ENCODE peak calls at places on chromosomes 12 and 14, in eight cellular contexts. V is endothelial cell, X is A549, Y is NCI-H1930, Z is MV-4-11, F is MM.1S, D is AG09309, T is NAMALWA. J is an unnamed sample.

GRCh38 chr12:106517314-106517713 is 65.5 kb upstream of the RFX4 start:
- DNase-seq in D (no peak), T (no peak), Z (no peak), Y (no peak), V (no peak), X (no peak), F (no peak), J (no peak)

GRCh38 chr12:130619378-130619970 is 96.6 kb downstream of the RIMBP2 start:
- DNase-seq in D (no peak), V (no peak), Y (no peak), T (no peak), F (no peak), X (no peak), Z (no peak), J (no peak)

GRCh38 chr12:26153421-26154154 is 28.8 kb upstream of the BHLHE41 start:
- DNase-seq in Z (peak), X (peak), Y (no peak), V (no peak), D (peak), F (peak), T (no peak), J (peak)

GRCh38 chr12:6178981-6179761 is 21.0 kb upstream of the CD9 start:
- DNase-seq in T (no peak), F (no peak), V (no peak), D (no peak), Z (no peak), Y (no peak), X (no peak), J (no peak)

GRCh38 chr12:9391751-9392240 is 183.6 kb upstream of the PZP start:
- DNase-seq in Y (peak), V (no peak), Z (no peak), D (no peak), F (no peak), X (no peak), T (no peak), J (no peak)

GRCh38 chr14:77189479-77189878 is 7.9 kb downstream of the TMEM63C start:
- DNase-seq in T (no peak), Z (no peak), Y (no peak), X (no peak), F (no peak), V (no peak), D (no peak), J (no peak)

GRCh38 chr14:30656190-30656632 is 34.1 kb downstream of the SCFD1 start:
- DNase-seq in T (peak), Y (no peak), V (peak), X (peak), Z (no peak), F (peak), D (no peak), J (peak)

GRCh38 chr14:93013368-93013719 is 90.4 kb downstream of the CHGA start:
- DNase-seq in X (no peak), Z (peak), V (no peak), T (no peak), D (peak), Y (no peak), F (no peak), J (peak)

GRCh38 chr12:124386059-124386458 is 91.2 kb downstream of the RFLNA start:
- DNase-seq in Y (no peak), Z (no peak), F (no peak), T (no peak), X (no peak), V (no peak), D (no peak), J (no peak)

GRCh38 chr14:26707234-26707633 is 109.4 kb upstream of the NOVA1 start:
- DNase-seq in Z (no peak), V (no peak), F (no peak), D (no peak), Y (no peak), T (no peak), X (no peak), J (no peak)

GRCh38 chr12:6538420-6539275 is 4.3 kb downstream of the GAPDH start:
- DNase-seq in Z (peak), V (no peak), D (no peak), T (peak), X (peak), F (peak), Y (no peak), J (peak)

GRCh38 chr12:119749666-119750065 is 81.7 kb downstream of the PRKAB1 start:
- DNase-seq in Z (no peak), T (no peak), X (no peak), D (no peak), V (no peak), Y (no peak), F (no peak), J (no peak)

GRCh38 chr12:49674318-49674985 is 32.8 kb downstream of the FMNL3 start:
- DNase-seq in F (no peak), X (no peak), T (no peak), D (no peak), V (no peak), Z (no peak), Y (no peak), J (no peak)

GRCh38 chr12:60123443-60124000 is 527.7 kb downstream of the SLC16A7 start:
- DNase-seq in F (no peak), X (no peak), T (no peak), Y (no peak), D (peak), V (no peak), Z (no peak), J (no peak)

GRCh38 chr12:110543252-110543959 is 39.7 kb downstream of the PPTC7 start:
- DNase-seq in X (no peak), Y (no peak), Z (no peak), F (peak), T (no peak), V (no peak), D (no peak), J (no peak)

GRCh38 chr14:28772613-28773012 is 6.0 kb downstream of the FOXG1 start:
- DNase-seq in V (no peak), Y (no peak), D (no peak), Z (no peak), F (no peak), T (no peak), X (no peak), J (no peak)

GRCh38 chr14:91716999-91717398 is 14.9 kb downstream of the CATSPERB start:
- DNase-seq in X (no peak), F (no peak), D (no peak), Z (no peak), T (no peak), Y (no peak), V (no peak), J (no peak)

GRCh38 chr12:93261505-93262094 is 116.1 kb upstream of the NUDT4 start:
- DNase-seq in X (no peak), Z (no peak), Y (no peak), V (no peak), F (no peak), T (no peak), D (no peak), J (no peak)

GRCh38 chr14:64891173-64891838 is 11.6 kb upstream of the SPTB start:
- DNase-seq in V (no peak), Z (no peak), X (no peak), F (no peak), T (no peak), D (no peak), Y (no peak), J (no peak)

GRCh38 chr12:32312049-32312670 is 87.2 kb upstream of the FGD4 start:
- DNase-seq in T (peak), V (peak), Z (peak), X (peak), Y (peak), D (peak), F (peak), J (peak)

GRCh38 chr12:56998981-56999380 is 7.4 kb downstream of the ZBTB39 start:
- DNase-seq in Z (peak), D (no peak), Y (no peak), X (no peak), V (no peak), T (no peak), F (peak), J (no peak)

GRCh38 chr12:38411947-38412346 is 95.4 kb downstream of the ALG10B start:
- DNase-seq in D (no peak), F (no peak), T (no peak), X (no peak), Y (no peak), V (no peak), Z (no peak), J (no peak)

GRCh38 chr12:123254853-123255446 is 16.7 kb downstream of the CDK2AP1 start:
- DNase-seq in T (no peak), D (no peak), F (no peak), Z (no peak), X (no peak), Y (no peak), V (no peak), J (no peak)